ENCODE peak calls at places on chromosomes 5 and 9, in four cellular contexts. S, I, V and Q are unnamed samples.

GRCh38 chr5:15073453-15073852 is 201.9 kb upstream of the ANKH start:
- DNase-seq in S (no peak), I (no peak), V (no peak), Q (no peak)

GRCh38 chr5:172904643-172905345 is 54.4 kb upstream of the RPL26L1 start:
- DNase-seq in S (peak; percentile 90), I (peak; percentile 62), V (no peak), Q (peak; percentile 25)

GRCh38 chr5:14810941-14811573 is 60.5 kb downstream of the ANKH start:
- DNase-seq in S (no peak), I (no peak), V (no peak), Q (no peak)

GRCh38 chr9:99465231-99465891 is 243.3 kb downstream of the SEC61B start:
- DNase-seq in S (no peak), I (no peak), V (no peak), Q (no peak)

GRCh38 chr5:33037101-33037500 is 326.0 kb downstream of the NPR3 start:
- DNase-seq in S (no peak), I (no peak), V (no peak), Q (no peak)

GRCh38 chr9:31799953-31800609 is 584.4 kb upstream of the ACO1 start:
- DNase-seq in S (no peak), I (no peak), V (peak; percentile 15), Q (no peak)

GRCh38 chr9:124879226-124879625 is 17.3 kb downstream of the ARPC5L start:
- DNase-seq in S (no peak), I (no peak), V (no peak), Q (no peak)

GRCh38 chr9:119027901-119028699 is 341.1 kb downstream of the BRINP1 start:
- DNase-seq in S (no peak), I (no peak), V (no peak), Q (no peak)

GRCh38 chr5:143938230-143938629 is 126.3 kb downstream of the HMHB1 start:
- DNase-seq in S (no peak), I (no peak), V (no peak), Q (no peak)

GRCh38 chr9:126885089-126885753 is 24.8 kb downstream of the ZBTB34 start:
- DNase-seq in S (no peak), I (no peak), V (peak; percentile 31), Q (peak; percentile 19)

GRCh38 chr9:97711223-97711626 is 14.1 kb upstream of the XPA start:
- DNase-seq in S (no peak), I (no peak), V (no peak), Q (no peak)

GRCh38 chr9:34443976-34444375 is 14.4 kb downstream of the FAM219A start:
- DNase-seq in S (no peak), I (no peak), V (no peak), Q (no peak)

GRCh38 chr5:61023131-61023530 is 78.1 kb downstream of the NDUFAF2 start:
- DNase-seq in S (no peak), I (no peak), V (no peak), Q (no peak)

GRCh38 chr5:19608434-19608833 is 379.6 kb downstream of the CDH18 start:
- DNase-seq in S (no peak), I (no peak), V (no peak), Q (no peak)

GRCh38 chr9:20551236-20551635 is 71.1 kb downstream of the MLLT3 start:
- DNase-seq in S (no peak), I (no peak), V (no peak), Q (no peak)

GRCh38 chr5:59357421-59357977 is 536.0 kb downstream of the PDE4D start:
- DNase-seq in S (peak; percentile 66), I (no peak), V (no peak), Q (no peak)
- TF ChIP-seq CTCF in S (no peak), I (no peak), V (no peak), Q (no peak)

GRCh38 chr5:157749462-157749799 is 5.9 kb downstream of the LSM11 start:
- DNase-seq in S (no peak), I (no peak), V (no peak), Q (no peak)

GRCh38 chr5:157747173-157747758 is 3.8 kb downstream of the LSM11 start:
- DNase-seq in S (no peak), I (no peak), V (no peak), Q (no peak)

GRCh38 chr5:157747766-157748700 is 4.5 kb downstream of the LSM11 start:
- DNase-seq in S (no peak), I (no peak), V (no peak), Q (no peak)

GRCh38 chr5:157750320-157750719 is 6.8 kb downstream of the LSM11 start:
- DNase-seq in S (no peak), I (no peak), V (no peak), Q (no peak)

DNA sequence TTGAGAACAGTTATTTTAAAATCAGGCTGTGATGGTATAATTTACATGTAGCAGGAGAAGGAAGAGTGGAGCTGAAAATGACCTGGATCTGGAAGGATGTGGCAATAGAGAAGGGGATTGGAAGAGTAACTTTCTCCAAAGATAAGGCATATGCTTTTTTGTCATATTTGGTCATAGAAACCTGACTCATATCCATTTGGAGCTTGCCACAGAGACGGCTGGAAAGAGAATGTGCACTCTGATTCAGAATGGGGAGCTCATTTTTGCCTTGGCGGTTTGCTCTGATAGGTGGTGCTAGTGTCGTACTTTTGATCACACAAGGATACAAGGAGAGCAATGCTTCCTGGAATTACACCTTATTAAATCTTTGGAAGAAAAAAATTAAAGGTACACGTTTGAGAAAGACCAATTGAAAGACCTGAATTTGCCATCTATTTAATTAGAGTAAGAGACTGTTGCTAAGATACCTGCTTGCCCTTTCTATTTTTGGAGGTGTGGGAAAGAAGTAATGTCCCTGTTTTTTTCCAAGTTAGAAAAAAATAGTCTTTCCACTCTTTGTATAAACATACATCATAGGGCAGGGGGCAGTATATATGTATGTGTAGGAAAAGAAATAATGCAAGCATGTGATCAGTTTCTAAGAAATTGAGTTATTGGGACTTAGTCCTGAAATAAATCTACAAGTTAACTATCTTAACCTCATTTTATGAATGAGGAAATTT is 5.4 kb downstream of the LSM11 start:
- DNase-seq in S (no peak), I (no peak), V (no peak), Q (no peak)
- TF ChIP-seq CTCF in S (no peak), I (no peak), V (no peak), Q (no peak)

GRCh38 chr5:78221964-78222451 is 72.5 kb downstream of the AP3B1 start:
- DNase-seq in S (no peak), I (no peak), V (no peak), Q (no peak)
- TF ChIP-seq CTCF in S (no peak), I (no peak), V (no peak), Q (no peak)

GRCh38 chr5:80269991-80270438 is 14.2 kb upstream of the SERINC5 start:
- DNase-seq in S (no peak), I (no peak), V (no peak), Q (no peak)

GRCh38 chr5:80268916-80269315 is 13.1 kb upstream of the SERINC5 start:
- DNase-seq in S (no peak), I (no peak), V (no peak), Q (no peak)

DNA sequence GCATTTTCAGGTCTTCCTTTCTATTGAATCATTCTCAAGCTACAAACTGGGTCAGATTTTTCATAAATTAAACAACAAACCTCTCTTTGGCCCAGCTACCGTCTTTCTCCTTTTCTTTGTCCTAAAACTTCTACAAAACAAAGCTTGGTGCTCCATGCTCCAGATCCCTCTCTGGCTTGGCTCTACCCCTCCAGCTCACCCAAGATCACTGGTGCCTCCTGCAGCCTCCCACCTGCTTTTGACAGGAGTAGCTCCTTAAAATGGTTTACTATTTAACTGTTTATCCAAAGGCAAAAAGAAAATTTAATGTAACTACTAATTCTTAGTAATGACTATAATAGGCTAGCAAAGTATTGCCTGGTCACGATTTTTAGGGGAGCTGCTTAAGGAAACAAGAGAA is 10.7 kb upstream of the SERINC5 start:
- DNase-seq in S (no peak), I (no peak), V (no peak), Q (no peak)
- TF ChIP-seq CTCF in S (no peak), I (no peak), V (no peak), Q (no peak)

GRCh38 chr5:170603578-170604565 is 100.1 kb downstream of the KCNIP1 start:
- DNase-seq in S (no peak), I (peak; percentile 68), V (peak; percentile 82), Q (peak; percentile 40)
- TF ChIP-seq CTCF in S (peak; percentile 58), I (peak; percentile 40), V (peak; percentile 68), Q (peak; percentile 65)

GRCh38 chr5:142000709-142001484 is 11.9 kb downstream of the GNPDA1 start:
- DNase-seq in S (no peak), I (no peak), V (peak; percentile 40), Q (no peak)
- TF ChIP-seq CTCF in S (peak; percentile 19), I (no peak), V (no peak), Q (peak; percentile 32)

GRCh38 chr5:181241393-181241975 is 2.2 kb downstream of the RACK1 start:
- DNase-seq in S (no peak), I (no peak), V (no peak), Q (no peak)
- TF ChIP-seq CTCF in S (no peak), I (no peak), V (no peak), Q (no peak)

GRCh38 chr5:176178789-176179188 is 59.4 kb upstream of the SIMC1 start:
- DNase-seq in S (no peak), I (no peak), V (no peak), Q (no peak)
- TF ChIP-seq CTCF in S (no peak), I (no peak), V (no peak), Q (no peak)

DNA sequence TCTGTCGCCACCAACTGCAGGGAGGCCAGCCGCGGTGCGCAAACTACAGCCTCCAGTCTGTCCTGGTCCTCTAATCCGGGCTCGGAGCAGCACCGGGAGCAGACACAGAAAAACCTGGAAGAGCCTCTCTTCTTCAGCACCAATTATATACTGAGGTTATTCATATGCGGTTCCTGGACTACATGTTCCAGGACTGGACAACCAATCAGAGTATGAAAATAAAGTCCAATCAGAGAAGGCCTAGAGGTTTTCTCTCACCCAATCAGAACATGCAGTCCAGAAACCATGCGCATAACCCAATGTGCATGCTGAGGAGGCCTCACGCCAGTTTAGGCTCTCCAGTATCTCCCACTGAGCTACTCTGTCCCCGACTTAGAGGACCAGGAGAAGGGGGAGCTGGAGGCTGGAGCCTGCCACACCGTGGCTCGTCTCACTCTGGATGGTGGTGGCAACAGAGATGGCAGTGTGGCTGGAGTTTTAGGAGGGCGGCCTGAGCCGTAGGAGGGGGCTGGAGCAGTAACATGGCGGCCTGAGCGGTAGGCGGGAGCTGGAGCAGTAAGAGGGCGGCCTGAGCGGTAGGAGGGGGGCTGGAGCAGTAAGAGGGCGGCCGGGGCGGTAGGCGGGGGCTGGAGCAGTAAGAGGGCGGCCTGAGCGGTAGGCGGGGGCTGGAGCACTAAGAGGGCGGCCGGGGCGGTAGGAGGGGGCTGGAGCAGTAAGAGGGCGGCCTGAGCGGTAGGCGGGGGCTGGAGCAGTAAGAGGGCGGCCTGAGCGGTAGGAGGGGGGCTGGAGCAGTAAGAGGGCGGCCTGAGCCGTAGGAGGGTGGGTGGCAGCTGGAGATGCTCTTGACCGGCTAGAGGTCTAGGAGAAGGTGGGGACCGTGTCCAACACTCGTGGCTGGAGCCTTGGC is 20.4 kb upstream of the TRIM52 start:
- DNase-seq in S (no peak), I (no peak), V (peak; percentile 75), Q (peak; percentile 45)
- TF ChIP-seq CTCF in S (no peak), I (no peak), V (no peak), Q (no peak)